ENCODE peak calls at places on chromosomes 4 and X, in four cellular contexts. Q is MG63, Y is A549, R is cardiac fibroblast. X is an unnamed sample.

GRCh38 chr4:154425514-154425913 is 66.1 kb downstream of the DCHS2 start:
- DNase-seq in Q (no peak), R (no peak), Y (no peak), X (no peak)

GRCh38 chr4:44368413-44369167 is 80.0 kb downstream of the KCTD8 start:
- DNase-seq in R (no peak), Y (no peak), Q (no peak), X (no peak)

GRCh38 chr4:38735870-38736269 is 46.9 kb downstream of the TLR10 start:
- DNase-seq in Y (no peak), R (no peak), Q (no peak), X (no peak)

GRCh38 chr4:176333076-176333475 is 13.3 kb downstream of the SPCS3 start:
- DNase-seq in R (no peak), Y (no peak), Q (no peak), X (no peak)

GRCh38 chr4:48815483-48815882 is 15.4 kb upstream of the OCIAD1 start:
- DNase-seq in Y (no peak), Q (no peak), R (no peak), X (no peak)

GRCh38 chr4:153950100-153950979 is 161.5 kb upstream of the SFRP2 start:
- DNase-seq in R (no peak), Q (no peak), Y (no peak), X (no peak)

GRCh38 chr4:3301450-3302163 is 8.8 kb downstream of the RGS12 start:
- DNase-seq in Y (no peak), R (no peak), Q (no peak), X (no peak)

GRCh38 chr4:22268350-22269025 is 247.4 kb downstream of the ADGRA3 start:
- DNase-seq in Q (no peak), Y (peak), R (no peak), X (no peak)

GRCh38 chrX:48003758-48004457 is at the start of gene ZNF182:
- DNase-seq in R (peak), Q (peak), Y (peak), X (peak)

GRCh38 chrX:48989483-48989882 is 12.6 kb downstream of the GRIPAP1 start:
- DNase-seq in R (no peak), Y (no peak), Q (no peak), X (no peak)

GRCh38 chr4:56465599-56466295 is 1.7 kb upstream of the SRP72 start:
- DNase-seq in Q (peak), R (peak), Y (no peak), X (no peak)

GRCh38 chr4:147542229-147542990 is 61.5 kb downstream of the EDNRA start:
- DNase-seq in R (no peak), Q (no peak), Y (no peak), X (no peak)

GRCh38 chr4:53908661-53909078 is 155.7 kb downstream of the CHIC2 start:
- DNase-seq in Y (peak), Q (peak), R (peak), X (peak)

GRCh38 chrX:16023790-16024734 is 99.3 kb upstream of the GRPR start:
- DNase-seq in R (peak), Q (no peak), Y (peak), X (no peak)

GRCh38 chr4:145482209-145483021 is 762 bp downstream of the SMAD1 start:
- DNase-seq in Y (peak), Q (peak), R (peak), X (peak)

GRCh38 chr4:24778427-24779225 is 16.7 kb upstream of the SOD3 start:
- DNase-seq in Q (peak), Y (no peak), R (peak), X (peak)

GRCh38 chr4:129578336-129578735 is 482.4 kb downstream of the C4orf33 start:
- DNase-seq in Y (no peak), R (no peak), Q (no peak), X (no peak)

GRCh38 chrX:110938977-110939732 is 143.5 kb upstream of the CHRDL1 start:
- DNase-seq in R (no peak), Q (no peak), Y (no peak), X (no peak)

GRCh38 chr4:189162073-189162789 is 778.4 kb upstream of the FRG1 start:
- DNase-seq in R (no peak), Q (no peak), Y (no peak), X (no peak)

GRCh38 chrX:69257504-69258127 is 92.4 kb upstream of the PJA1 start:
- DNase-seq in Y (no peak), R (no peak), Q (no peak), X (no peak)